ENCODE peak calls at places on chromosomes 16 and 17, in five cellular contexts. A is CD4-positive, alpha-beta T cell; Y is MM.1S; F is AG04449; N is AG09309. M is an unnamed sample.

GRCh38 chr16:88831838-88832237 is 20.1 kb upstream of the APRT start:
- DNase-seq in A (no peak), Y (no peak), F (no peak), N (no peak), M (no peak)

GRCh38 chr17:40547785-40548478 is 17.3 kb downstream of the CCR7 start:
- DNase-seq in A (no peak), Y (no peak), F (no peak), N (no peak), M (no peak)

GRCh38 chr17:80097307-80097630 is 4.1 kb upstream of the GAA start:
- DNase-seq in A (no peak), Y (no peak), F (no peak), N (no peak), M (no peak)

GRCh38 chr16:17068524-17068923 is 402.2 kb downstream of the XYLT1 start:
- DNase-seq in A (no peak), Y (no peak), F (no peak), N (no peak), M (no peak)

GRCh38 chr17:72591500-72592241 is 470.9 kb downstream of the SOX9 start:
- DNase-seq in A (no peak), Y (peak; percentile 37), F (no peak), N (no peak), M (no peak)

GRCh38 chr16:13307255-13307654 is 405.9 kb downstream of the SHISA9 start:
- DNase-seq in A (no peak), Y (no peak), F (peak; percentile 7), N (no peak), M (no peak)

GRCh38 chr17:19766016-19766415 is 17.9 kb upstream of the ALDH3A1 start:
- DNase-seq in A (no peak), Y (no peak), F (no peak), N (no peak), M (no peak)

GRCh38 chr17:43578699-43579569 is 32.8 kb upstream of the ETV4 start:
- DNase-seq in A (peak; percentile 2), Y (peak; percentile 35), F (no peak), N (no peak), M (peak; percentile 22)

GRCh38 chr17:57295526-57296023 is 39.3 kb downstream of the MSI2 start:
- DNase-seq in A (no peak), Y (no peak), F (no peak), N (no peak), M (no peak)

GRCh38 chr17:1643293-1643998 is 2.1 kb downstream of the SCARF1 start:
- DNase-seq in A (peak; percentile 75), Y (peak; percentile 88), F (no peak), N (no peak), M (peak; percentile 41)

GRCh38 chr16:28085376-28086171 is 22.1 kb upstream of the GSG1L start:
- DNase-seq in A (no peak), Y (no peak), F (no peak), N (no peak), M (no peak)

GRCh38 chr17:33209671-33210070 is 83.4 kb downstream of the ASIC2 start:
- DNase-seq in A (no peak), Y (no peak), F (no peak), N (no peak), M (no peak)

GRCh38 chr16:7303677-7304200 is 28.9 kb upstream of the RBFOX1 start:
- DNase-seq in A (no peak), Y (no peak), F (no peak), N (no peak), M (no peak)

GRCh38 chr17:8542599-8542998 is 87.9 kb downstream of the MYH10 start:
- DNase-seq in A (no peak), Y (no peak), F (no peak), N (no peak), M (no peak)

GRCh38 chr17:39929657-39930407 is 2.3 kb downstream of the LRRC3C start:
- DNase-seq in A (no peak), Y (no peak), F (peak; percentile 60), N (peak; percentile 65), M (no peak)

GRCh38 chr17:15944720-15945492 is at the start of gene ADORA2B:
- DNase-seq in A (peak; percentile 23), Y (no peak), F (no peak), N (no peak), M (peak; percentile 84)
- TF ChIP-seq CTCF in A (peak; percentile 26), Y (no peak), F (peak; percentile 79), N (peak; percentile 35), M (peak; percentile 55)

GRCh38 chr16:50818380-50818779 is 76.5 kb downstream of the CYLD start:
- DNase-seq in A (no peak), Y (no peak), F (no peak), N (no peak), M (no peak)

GRCh38 chr16:50820225-50820624 is 78.3 kb downstream of the CYLD start:
- DNase-seq in A (no peak), Y (no peak), F (no peak), N (no peak), M (no peak)

GRCh38 chr16:50819706-50820105 is 77.8 kb downstream of the CYLD start:
- DNase-seq in A (no peak), Y (no peak), F (no peak), N (no peak), M (no peak)

GRCh38 chr16:50822671-50823070 is 80.8 kb downstream of the CYLD start:
- DNase-seq in A (no peak), Y (no peak), F (no peak), N (no peak), M (no peak)

DNA sequence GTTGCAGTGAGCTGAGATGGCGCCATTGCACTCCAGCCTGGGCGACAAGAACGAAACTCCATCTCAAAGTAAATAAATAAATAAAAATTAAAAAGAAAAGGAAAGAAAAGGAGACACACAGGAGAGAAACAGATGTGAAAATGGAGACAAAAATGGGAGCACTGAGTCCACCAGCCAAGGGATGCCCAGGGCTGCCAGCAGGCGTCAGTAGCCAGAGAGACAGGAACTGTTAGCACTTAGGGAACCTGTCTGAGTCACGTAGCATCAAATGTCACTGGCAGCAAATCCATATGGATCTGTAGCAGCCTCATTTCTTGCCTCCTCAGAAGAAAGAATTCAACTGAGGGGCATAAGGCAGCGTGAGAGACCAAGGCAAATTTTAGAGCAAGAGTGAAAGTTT is 79.7 kb downstream of the CYLD start:
- DNase-seq in A (no peak), Y (no peak), F (no peak), N (no peak), M (no peak)
- TF ChIP-seq CTCF in A (no peak), Y (no peak), F (no peak), N (peak; percentile 17), M (no peak)

GRCh38 chr16:69938981-69939820 is 11.9 kb upstream of the CLEC18A start:
- DNase-seq in A (no peak), Y (no peak), F (no peak), N (no peak), M (no peak)

GRCh38 chr16:69936252-69936651 is 14.9 kb upstream of the CLEC18A start:
- DNase-seq in A (no peak), Y (no peak), F (no peak), N (no peak), M (no peak)

GRCh38 chr16:69936751-69937211 is 14.4 kb upstream of the CLEC18A start:
- DNase-seq in A (no peak), Y (no peak), F (no peak), N (no peak), M (no peak)

GRCh38 chr16:69935740-69936139 is 15.4 kb upstream of the CLEC18A start:
- DNase-seq in A (no peak), Y (no peak), F (no peak), N (no peak), M (no peak)

GRCh38 chr16:69937465-69937951 is 13.6 kb upstream of the CLEC18A start:
- DNase-seq in A (no peak), Y (no peak), F (no peak), N (no peak), M (no peak)
- TF ChIP-seq CTCF in A (no peak), Y (no peak), F (peak; percentile 57), N (peak; percentile 41), M (no peak)

GRCh38 chr17:76540381-76541300 is 797 bp downstream of the PRCD start:
- DNase-seq in A (no peak), Y (peak; percentile 80), F (no peak), N (peak; percentile 71), M (peak; percentile 85)
- TF ChIP-seq CTCF in A (no peak), Y (no peak), F (peak; percentile 30), N (peak; percentile 22), M (no peak)